ENCODE peak calls at places on chromosomes 7 and 10, in four cellular contexts. One of them, this sample, is unnamed.

GRCh38 chr7:49418964-49419363 is 354.5 kb upstream of the VWC2 start:
- DNase-seq in ovary: no peak
- DNase-seq in RWPE1: no peak
- DNase-seq in heart right ventricle: no peak
- DNase-seq in this sample: no peak

GRCh38 chr10:35768011-35768410 is 125.9 kb upstream of the FZD8 start:
- DNase-seq in RWPE1: no peak
- DNase-seq in heart right ventricle: no peak
- DNase-seq in ovary: no peak
- DNase-seq in this sample: no peak

GRCh38 chr7:73701357-73701995 is 18.0 kb downstream of the STX1A start:
- DNase-seq in ovary: no peak
- DNase-seq in RWPE1: no peak
- DNase-seq in heart right ventricle: no peak
- DNase-seq in this sample: no peak

GRCh38 chr10:6667679-6668270 is 87.7 kb upstream of the PRKCQ start:
- DNase-seq in heart right ventricle: peak
- DNase-seq in RWPE1: peak
- DNase-seq in ovary: no peak
- DNase-seq in this sample: no peak

GRCh38 chr10:51377932-51378206 is 303.6 kb downstream of the PRKG1 start:
- DNase-seq in heart right ventricle: no peak
- DNase-seq in ovary: no peak
- DNase-seq in RWPE1: no peak
- DNase-seq in this sample: no peak

GRCh38 chr10:110241841-110242240 is 34.4 kb downstream of the MXI1 start:
- DNase-seq in heart right ventricle: no peak
- DNase-seq in ovary: no peak
- DNase-seq in RWPE1: no peak
- DNase-seq in this sample: no peak

GRCh38 chr10:67492317-67493019 is 203.5 kb downstream of the CTNNA3 start:
- DNase-seq in heart right ventricle: no peak
- DNase-seq in ovary: no peak
- DNase-seq in RWPE1: no peak
- DNase-seq in this sample: no peak

GRCh38 chr10:99917963-99918825 is 91.6 kb downstream of the DNMBP start:
- DNase-seq in ovary: peak
- DNase-seq in RWPE1: no peak
- DNase-seq in heart right ventricle: peak
- DNase-seq in this sample: no peak

GRCh38 chr7:71216211-71216610 is 84.3 kb downstream of the GALNT17 start:
- DNase-seq in heart right ventricle: no peak
- DNase-seq in RWPE1: no peak
- DNase-seq in ovary: no peak
- DNase-seq in this sample: no peak

GRCh38 chr7:131483586-131483985 is 72.8 kb downstream of the PODXL start:
- DNase-seq in ovary: no peak
- DNase-seq in heart right ventricle: no peak
- DNase-seq in RWPE1: no peak
- DNase-seq in this sample: no peak

GRCh38 chr10:66842867-66843266 is 83.0 kb upstream of the LRRTM3 start:
- DNase-seq in heart right ventricle: no peak
- DNase-seq in ovary: no peak
- DNase-seq in RWPE1: no peak
- DNase-seq in this sample: no peak

GRCh38 chr7:42454006-42454405 is 217.0 kb upstream of the GLI3 start:
- DNase-seq in RWPE1: no peak
- DNase-seq in ovary: no peak
- DNase-seq in heart right ventricle: no peak
- DNase-seq in this sample: no peak

DNA sequence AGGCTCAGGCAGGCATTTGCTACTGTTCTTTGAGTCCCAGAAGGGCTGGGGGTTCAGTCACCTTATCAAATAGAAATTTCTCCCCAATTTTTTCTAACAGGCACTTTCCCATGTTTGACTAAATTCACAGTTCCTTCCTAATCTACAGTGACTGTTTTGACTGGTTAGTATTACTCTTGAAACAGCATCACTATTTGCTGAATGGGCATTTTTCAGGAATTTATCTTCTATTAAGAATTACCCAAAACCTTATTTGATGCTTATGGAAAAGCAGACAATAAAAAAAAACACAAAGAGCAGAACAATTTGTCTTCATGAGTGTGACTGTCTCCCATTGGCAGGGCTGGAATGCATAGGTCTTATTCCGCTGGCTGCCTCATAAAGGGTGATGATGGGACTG is 269.0 kb downstream of the DOCK4 start:
- DNase-seq in ovary: no peak
- DNase-seq in RWPE1: no peak
- DNase-seq in heart right ventricle: no peak
- DNase-seq in this sample: no peak
- H3K27ac ChIP-seq in ovary: no peak
- H3K27ac ChIP-seq in RWPE1: no peak
- H3K27ac ChIP-seq in heart right ventricle: no peak
- H3K27ac ChIP-seq in this sample: no peak

GRCh38 chr10:53770903-53771302 is 998.3 kb upstream of the MBL2 start:
- DNase-seq in heart right ventricle: no peak
- DNase-seq in ovary: no peak
- DNase-seq in RWPE1: no peak
- DNase-seq in this sample: no peak
- H3K27ac ChIP-seq in heart right ventricle: no peak
- H3K27ac ChIP-seq in ovary: no peak
- H3K27ac ChIP-seq in RWPE1: no peak
- H3K27ac ChIP-seq in this sample: no peak

GRCh38 chr10:102401322-102401614 is 5.8 kb downstream of the NFKB2 start:
- DNase-seq in RWPE1: no peak
- DNase-seq in ovary: no peak
- DNase-seq in heart right ventricle: no peak
- DNase-seq in this sample: no peak

GRCh38 chr10:102403115-102403514 is 7.6 kb downstream of the NFKB2 start:
- DNase-seq in ovary: no peak
- DNase-seq in heart right ventricle: no peak
- DNase-seq in RWPE1: no peak
- DNase-seq in this sample: no peak

GRCh38 chr10:102401735-102402511 is 6.4 kb downstream of the NFKB2 start:
- DNase-seq in ovary: no peak
- DNase-seq in heart right ventricle: no peak
- DNase-seq in RWPE1: peak
- DNase-seq in this sample: no peak

GRCh38 chr10:102400598-102401321 is 5.3 kb downstream of the NFKB2 start:
- DNase-seq in ovary: no peak
- DNase-seq in RWPE1: no peak
- DNase-seq in heart right ventricle: no peak
- DNase-seq in this sample: no peak

GRCh38 chr10:102402512-102402896 is 7.0 kb downstream of the NFKB2 start:
- DNase-seq in ovary: no peak
- DNase-seq in RWPE1: no peak
- DNase-seq in heart right ventricle: no peak
- DNase-seq in this sample: no peak
- H3K27ac ChIP-seq in ovary: no peak
- H3K27ac ChIP-seq in RWPE1: peak
- H3K27ac ChIP-seq in heart right ventricle: no peak
- H3K27ac ChIP-seq in this sample: no peak

GRCh38 chr7:77484785-77485184 is 52.3 kb upstream of the PTPN12 start:
- DNase-seq in ovary: no peak
- DNase-seq in heart right ventricle: no peak
- DNase-seq in RWPE1: no peak
- DNase-seq in this sample: no peak
- H3K27ac ChIP-seq in ovary: no peak
- H3K27ac ChIP-seq in heart right ventricle: no peak
- H3K27ac ChIP-seq in RWPE1: no peak
- H3K27ac ChIP-seq in this sample: no peak

This sample was measured in substantia nigra.